ENCODE peak calls at places on chromosome 3, in nine cellular contexts. O is glutamatergic neuron, W is T-cell, H is posterior cingulate gyrus, T is HS-5, I is LoVo, F is NCI-H345, J is memory B cell, C is iPS-NIHi11. N is an unnamed sample.
A peak's percentile ranks its signal among the peaks of the same experiment; 100 is the strongest.

GRCh38 chr3:150346956-150347863 is 60.9 kb upstream of the TSC22D2 start:
- DNase-seq in O (no peak), J (no peak), W (no peak), T (no peak), I (no peak), C (no peak), F (no peak), H (no peak), N (no peak)

GRCh38 chr3:9898467-9899229 is 4.0 kb upstream of the IL17RE start:
- DNase-seq in C (no peak), W (no peak), O (no peak), H (no peak), F (no peak), T (no peak), J (no peak), I (no peak), N (peak; percentile 22)

GRCh38 chr3:45593708-45594601 is 596 bp upstream of the LIMD1 start:
- DNase-seq in I (peak; percentile 82), W (peak; percentile 60), T (peak; percentile 44), C (peak; percentile 94), O (peak; percentile 68), J (peak; percentile 75), H (no peak), F (peak; percentile 68), N (peak; percentile 62)

GRCh38 chr3:145125307-145125706 is 1035.7 kb downstream of the PLOD2 start:
- DNase-seq in F (no peak), C (no peak), W (no peak), H (no peak), I (no peak), O (no peak), T (peak; percentile 13), J (no peak), N (no peak)

GRCh38 chr3:172707967-172708366 is 2.9 kb downstream of the NCEH1 start:
- DNase-seq in W (no peak), F (no peak), O (no peak), J (no peak), T (no peak), C (no peak), I (no peak), H (no peak), N (no peak)

GRCh38 chr3:66047321-66048050 is 8.8 kb upstream of the MAGI1 start:
- DNase-seq in H (no peak), J (no peak), W (no peak), I (no peak), T (peak; percentile 97), O (no peak), F (no peak), C (no peak), N (no peak)

GRCh38 chr3:5442106-5442785 is 254.7 kb downstream of the EDEM1 start:
- DNase-seq in O (no peak), F (no peak), H (no peak), T (no peak), J (no peak), C (no peak), I (no peak), W (no peak), N (no peak)

GRCh38 chr3:163039636-163040035 is 1543.0 kb downstream of the OTOL1 start:
- DNase-seq in I (no peak), C (no peak), T (no peak), F (no peak), W (no peak), H (no peak), O (no peak), J (no peak), N (no peak)

GRCh38 chr3:134652886-134653630 is 2.2 kb upstream of the KY start:
- DNase-seq in O (no peak), I (no peak), F (no peak), J (no peak), W (no peak), H (no peak), C (no peak), T (no peak), N (no peak)

GRCh38 chr3:16106050-16106449 is 68.4 kb upstream of the GALNT15 start:
- DNase-seq in F (no peak), W (no peak), H (no peak), T (no peak), O (no peak), I (no peak), C (no peak), J (no peak), N (no peak)

GRCh38 chr3:167691366-167691765 is 37.6 kb upstream of the WDR49 start:
- DNase-seq in W (no peak), H (no peak), I (no peak), O (no peak), T (no peak), C (no peak), F (no peak), J (no peak), N (no peak)